ENCODE peak calls at places on chromosomes 7 and 10, in six cellular contexts. U is testis, J is Panc1, M is ACHN, Y is cardiac septum, A is erythroblast. N is an unnamed sample.

GRCh38 chr7:37921340-37921805 is 933 bp downstream of the EPDR1 start:
- DNase-seq in U (peak), J (no peak), M (peak), Y (no peak), A (peak), N (peak)

GRCh38 chr10:106181491-106181890 is 983.0 kb downstream of the SORCS1 start:
- DNase-seq in U (no peak), J (no peak), M (no peak), Y (no peak), A (no peak), N (no peak)

GRCh38 chr10:111698711-111699110 is 484.9 kb downstream of the GPAM start:
- DNase-seq in U (no peak), J (no peak), M (no peak), Y (no peak), A (no peak), N (no peak)

GRCh38 chr10:77909755-77910375 is 16.7 kb downstream of the DLG5 start:
- DNase-seq in U (no peak), J (no peak), M (no peak), Y (no peak), A (peak), N (no peak)

GRCh38 chr7:111088328-111088727 is 2.6 kb upstream of the LRRN3 start:
- DNase-seq in U (no peak), J (no peak), M (no peak), Y (no peak), A (no peak), N (no peak)

GRCh38 chr7:129958643-129959479 is 6.1 kb upstream of the UBE2H start:
- DNase-seq in U (peak), J (no peak), M (peak), Y (peak), A (peak), N (no peak)

GRCh38 chr7:99379043-99379577 is 4.6 kb downstream of the ARPC1B start:
- DNase-seq in U (peak), J (no peak), M (no peak), Y (peak), A (peak), N (no peak)

GRCh38 chr7:26504417-26504816 is 212.8 kb downstream of the SNX10 start:
- DNase-seq in U (no peak), J (no peak), M (no peak), Y (no peak), A (no peak), N (no peak)

GRCh38 chr7:122429926-122430325 is 125.4 kb upstream of the FEZF1 start:
- DNase-seq in U (no peak), J (no peak), M (no peak), Y (no peak), A (no peak), N (no peak)

GRCh38 chr7:93315896-93316295 is 83.7 kb downstream of the VPS50 start:
- DNase-seq in U (no peak), J (no peak), M (no peak), Y (no peak), A (no peak), N (no peak)

GRCh38 chr7:129530881-129531391 is 28.6 kb downstream of the SMKR1 start:
- DNase-seq in U (no peak), J (peak), M (peak), Y (no peak), A (no peak), N (no peak)

GRCh38 chr7:78472519-78472918 is 673.9 kb downstream of the PHTF2 start:
- DNase-seq in U (no peak), J (no peak), M (peak), Y (no peak), A (no peak), N (no peak)

GRCh38 chr7:102426268-102427031 is 6.9 kb upstream of the ORAI2 start:
- DNase-seq in U (no peak), J (no peak), M (no peak), Y (no peak), A (peak), N (peak)

GRCh38 chr10:71272122-71272771 is 46.8 kb upstream of the SLC29A3 start:
- DNase-seq in U (no peak), J (no peak), M (no peak), Y (no peak), A (no peak), N (no peak)

GRCh38 chr10:14873090-14873760 is 5.4 kb upstream of the SUV39H2 start:
- DNase-seq in U (no peak), J (no peak), M (peak), Y (no peak), A (peak), N (no peak)

GRCh38 chr7:30348083-30348560 is 63.7 kb downstream of the ZNRF2 start:
- DNase-seq in U (no peak), J (peak), M (peak), Y (no peak), A (peak), N (peak)

GRCh38 chr7:2019693-2020511 is 212.8 kb downstream of the MAD1L1 start:
- DNase-seq in U (no peak), J (no peak), M (no peak), Y (peak), A (peak), N (peak)

GRCh38 chr10:92387289-92387940 is 96.4 kb downstream of the MARCHF5 start:
- DNase-seq in U (peak), J (no peak), M (peak), Y (no peak), A (peak), N (peak)

N was measured in GM10248.